ENCODE peak calls at places on chromosomes 11 and 22, in six cellular contexts. B, R, Y, X, T and K are unnamed samples.

GRCh38 chr22:28728621-28729313 is 12.9 kb downstream of the CHEK2 start:
- DNase-seq in R (no peak), Y (no peak), T (no peak), X (no peak), B (peak; percentile 56), K (no peak)

GRCh38 chr11:64037027-64037633 is 1.4 kb downstream of the FLRT1 start:
- DNase-seq in X (no peak), Y (no peak), B (no peak), T (no peak), R (no peak), K (no peak)

GRCh38 chr11:1556278-1557167 is 15.5 kb downstream of the DUSP8 start:
- DNase-seq in B (no peak), T (no peak), R (no peak), X (no peak), Y (no peak), K (no peak)

GRCh38 chr11:67698247-67698646 is 23.8 kb upstream of the ALDH3B2 start:
- DNase-seq in R (no peak), B (no peak), T (no peak), X (no peak), Y (no peak), K (no peak)

GRCh38 chr11:70142171-70142875 is 60.8 kb upstream of the FADD start:
- DNase-seq in B (no peak), Y (no peak), T (no peak), R (no peak), X (no peak), K (no peak)

GRCh38 chr11:2139118-2139490 is at the start of gene IGF2:
- DNase-seq in R (no peak), T (no peak), Y (no peak), B (peak; percentile 88), X (no peak), K (no peak)

GRCh38 chr11:112962854-112963367 is 1.7 kb downstream of the NCAM1 start:
- DNase-seq in T (no peak), B (no peak), R (no peak), Y (no peak), X (peak; percentile 79), K (no peak)

GRCh38 chr11:46678741-46679130 is 21.7 kb downstream of the ARHGAP1 start:
- DNase-seq in T (no peak), R (no peak), X (no peak), B (no peak), Y (no peak), K (no peak)

GRCh38 chr11:118434123-118434552 is 2.2 kb upstream of the KMT2A start:
- DNase-seq in R (no peak), T (no peak), B (no peak), X (no peak), Y (no peak), K (no peak)

GRCh38 chr22:35785181-35785923 is 67.7 kb downstream of the APOL5 start:
- DNase-seq in X (no peak), Y (no peak), R (no peak), T (no peak), B (peak; percentile 65), K (no peak)

GRCh38 chr11:94131363-94132115 is 2.9 kb downstream of the PANX1 start:
- DNase-seq in T (no peak), X (no peak), R (no peak), Y (no peak), B (no peak), K (no peak)

GRCh38 chr22:35209203-35209602 is 48.1 kb upstream of the HMGXB4 start:
- DNase-seq in X (no peak), Y (no peak), T (no peak), B (no peak), R (no peak), K (no peak)

GRCh38 chr11:57530215-57530595 is 349 bp downstream of the TIMM10 start:
- DNase-seq in B (no peak), T (no peak), Y (no peak), R (peak; percentile 67), X (no peak), K (no peak)

GRCh38 chr11:101441747-101442146 is 142.1 kb downstream of the TRPC6 start:
- DNase-seq in X (no peak), Y (no peak), T (no peak), B (peak; percentile 58), R (no peak), K (no peak)

GRCh38 chr11:128552783-128553661 is 34.3 kb downstream of the ETS1 start:
- DNase-seq in X (peak; percentile 44), Y (no peak), R (peak; percentile 69), T (no peak), B (peak; percentile 70), K (no peak)

GRCh38 chr11:17722000-17722643 is 2.8 kb downstream of the MYOD1 start:
- DNase-seq in X (no peak), T (no peak), Y (no peak), B (peak; percentile 33), R (no peak), K (no peak)

GRCh38 chr11:126830216-126830615 is 170.4 kb downstream of the KIRREL3 start:
- DNase-seq in Y (no peak), B (no peak), X (no peak), T (no peak), R (no peak), K (no peak)

GRCh38 chr22:48574776-48575566 is 1252.7 kb downstream of the BRD1 start:
- DNase-seq in B (peak; percentile 4), X (peak; percentile 37), Y (no peak), T (no peak), R (no peak), K (no peak)

GRCh38 chr22:43636086-43636485 is 176.0 kb downstream of the EFCAB6 start:
- DNase-seq in R (no peak), T (no peak), Y (no peak), X (no peak), B (no peak), K (no peak)

GRCh38 chr11:77117485-77117884 is 10.6 kb upstream of the MYO7A start:
- DNase-seq in X (no peak), T (no peak), R (no peak), B (no peak), Y (no peak), K (no peak)

GRCh38 chr22:28547132-28547842 is 132.4 kb downstream of the TTC28 start:
- DNase-seq in Y (no peak), T (no peak), R (no peak), B (peak; percentile 87), X (no peak), K (no peak)

GRCh38 chr22:30285846-30286200 is 3.5 kb downstream of the CASTOR1 start:
- DNase-seq in B (no peak), Y (no peak), X (no peak), R (no peak), T (no peak), K (no peak)

GRCh38 chr11:101448881-101449442 is 134.8 kb downstream of the TRPC6 start:
- DNase-seq in B (no peak), X (no peak), R (no peak), T (no peak), Y (no peak), K (no peak)

GRCh38 chr11:19931141-19931767 is 218.6 kb downstream of the NAV2 start:
- DNase-seq in T (no peak), X (no peak), B (peak; percentile 79), Y (no peak), R (no peak), K (no peak)

GRCh38 chr11:58591659-58592058 is 12.8 kb downstream of the ZFP91 start:
- DNase-seq in B (no peak), R (no peak), Y (no peak), X (no peak), T (no peak), K (no peak)